ENCODE peak calls at places on chromosomes 5 and 9, in seven cellular contexts. E, U, M, Z, N, L and G are unnamed samples.

GRCh38 chr9:1639166-1639565 is 376.0 kb upstream of the SMARCA2 start:
- DNase-seq in E (no peak), U (no peak), M (no peak), Z (no peak), N (no peak), L (no peak), G (no peak)

GRCh38 chr5:159510282-159510681 is 180.0 kb upstream of the IL12B start:
- DNase-seq in E (peak; percentile 60), U (no peak), M (peak; percentile 81), Z (peak; percentile 11), N (no peak), L (no peak), G (peak; percentile 64)

GRCh38 chr5:163269624-163270023 is 167.8 kb upstream of the CCNG1 start:
- DNase-seq in E (no peak), U (no peak), M (no peak), Z (no peak), N (no peak), L (no peak), G (no peak)

GRCh38 chr9:128892223-128892892 is 10.4 kb downstream of the LRRC8A start:
- DNase-seq in E (no peak), U (no peak), M (peak; percentile 97), Z (no peak), N (no peak), L (no peak), G (peak; percentile 69)

GRCh38 chr9:92740015-92740408 is 24.6 kb downstream of the BICD2 start:
- DNase-seq in E (no peak), U (no peak), M (peak; percentile 44), Z (no peak), N (no peak), L (no peak), G (no peak)

GRCh38 chr5:94522099-94522498 is 96.3 kb downstream of the KIAA0825 start:
- DNase-seq in E (no peak), U (no peak), M (no peak), Z (no peak), N (no peak), L (no peak), G (no peak)

GRCh38 chr5:61461412-61461811 is 129.4 kb downstream of the ZSWIM6 start:
- DNase-seq in E (no peak), U (no peak), M (no peak), Z (no peak), N (no peak), L (no peak), G (no peak)

GRCh38 chr5:83632874-83633273 is 87.8 kb downstream of the HAPLN1 start:
- DNase-seq in E (peak; percentile 16), U (no peak), M (peak; percentile 76), Z (no peak), N (no peak), L (no peak), G (peak; percentile 34)

GRCh38 chr9:33809506-33809905 is 7.5 kb upstream of the UBE2R2 start:
- DNase-seq in E (no peak), U (no peak), M (peak; percentile 22), Z (no peak), N (no peak), L (no peak), G (no peak)

GRCh38 chr5:63963080-63963735 is 963 bp upstream of the HTR1A start:
- DNase-seq in E (peak; percentile 22), U (no peak), M (peak; percentile 78), Z (peak; percentile 78), N (no peak), L (no peak), G (no peak)

GRCh38 chr5:108650997-108651396 is 96.7 kb upstream of the FER start:
- DNase-seq in E (no peak), U (no peak), M (no peak), Z (no peak), N (no peak), L (no peak), G (no peak)

GRCh38 chr9:720239-720881 is 121.1 kb upstream of the DMRT1 start:
- DNase-seq in E (no peak), U (no peak), M (no peak), Z (no peak), N (no peak), L (no peak), G (no peak)

GRCh38 chr5:44665101-44665701 is 143.5 kb upstream of the MRPS30 start:
- DNase-seq in E (no peak), U (no peak), M (peak; percentile 4), Z (no peak), N (no peak), L (no peak), G (peak; percentile 81)

GRCh38 chr5:17154211-17154996 is 63.0 kb upstream of the BASP1 start:
- DNase-seq in E (no peak), U (no peak), M (peak; percentile 31), Z (no peak), N (no peak), L (no peak), G (no peak)

GRCh38 chr9:33818167-33818831 is 1.3 kb downstream of the UBE2R2 start:
- DNase-seq in E (no peak), U (no peak), M (no peak), Z (no peak), N (no peak), L (peak; percentile 26), G (no peak)

GRCh38 chr5:45774528-45774927 is 78.3 kb upstream of the HCN1 start:
- DNase-seq in E (no peak), U (no peak), M (no peak), Z (no peak), N (no peak), L (no peak), G (no peak)

GRCh38 chr9:112712678-112713077 is 5.2 kb downstream of the INIP start:
- DNase-seq in E (no peak), U (no peak), M (no peak), Z (no peak), N (no peak), L (no peak), G (no peak)

GRCh38 chr5:141846031-141846430 is 32.2 kb downstream of the PCDH1 start:
- DNase-seq in E (no peak), U (no peak), M (peak; percentile 73), Z (no peak), N (no peak), L (no peak), G (no peak)

GRCh38 chr9:102521097-102521755 is 473.9 kb upstream of the CYLC2 start:
- DNase-seq in E (no peak), U (no peak), M (no peak), Z (no peak), N (no peak), L (no peak), G (no peak)

GRCh38 chr9:130362691-130363090 is 82.1 kb upstream of the ASS1 start:
- DNase-seq in E (no peak), U (no peak), M (no peak), Z (no peak), N (no peak), L (no peak), G (no peak)

GRCh38 chr9:83622433-83622813 is 520 bp upstream of the IDNK start:
- DNase-seq in E (no peak), U (no peak), M (no peak), Z (no peak), N (no peak), L (no peak), G (no peak)

GRCh38 chr9:128792978-128793686 is 6.1 kb downstream of the TBC1D13 start:
- DNase-seq in E (no peak), U (no peak), M (no peak), Z (no peak), N (no peak), L (no peak), G (no peak)

GRCh38 chr5:160506006-160507004 is 84.7 kb downstream of the PTTG1 start:
- DNase-seq in E (no peak), U (peak; percentile 52), M (peak; percentile 71), Z (peak; percentile 38), N (peak; percentile 16), L (peak; percentile 59), G (no peak)

GRCh38 chr9:80649001-80649420 is 1040.3 kb downstream of the TLE1 start:
- DNase-seq in E (peak; percentile 65), U (no peak), M (peak; percentile 90), Z (no peak), N (no peak), L (no peak), G (peak; percentile 11)

GRCh38 chr5:143980506-143980905 is 168.5 kb downstream of the HMHB1 start:
- DNase-seq in E (no peak), U (no peak), M (no peak), Z (no peak), N (no peak), L (no peak), G (no peak)

GRCh38 chr5:138338411-138339085 is 482 bp downstream of the FAM53C start:
- DNase-seq in E (no peak), U (no peak), M (no peak), Z (no peak), N (no peak), L (no peak), G (no peak)

GRCh38 chr5:79829260-79829659 is 139.6 kb downstream of the CMYA5 start:
- DNase-seq in E (no peak), U (no peak), M (no peak), Z (peak; percentile 43), N (no peak), L (no peak), G (no peak)

GRCh38 chr9:6106576-6107339 is 91.3 kb upstream of the RANBP6 start:
- DNase-seq in E (no peak), U (no peak), M (peak; percentile 73), Z (peak; percentile 28), N (no peak), L (no peak), G (no peak)

GRCh38 chr9:8408575-8409190 is 609.1 kb upstream of the DMAC1 start:
- DNase-seq in E (no peak), U (no peak), M (no peak), Z (no peak), N (no peak), L (no peak), G (no peak)

GRCh38 chr9:3028535-3028934 is 184.6 kb upstream of the PUM3 start:
- DNase-seq in E (no peak), U (no peak), M (no peak), Z (no peak), N (no peak), L (no peak), G (no peak)